ENCODE peak calls at places on chromosomes 1 and 21, in ten cellular contexts. K is tibial artery; J is right cardiac atrium; T is coronary artery; B is gastrocnemius medialis; P is CD8-positive, alpha-beta T cell; W is neural progenitor cell; E is colonic mucosa; S is left ventricle myocardium inferior; C is pancreas. G is an unnamed sample.

GRCh38 chr1:201245082-201245481 is 38.2 kb upstream of the PKP1 start:
- DNase-seq in S (no peak), W (no peak), C (no peak), P (no peak), T (peak), B (no peak), K (no peak), E (no peak), J (no peak), G (no peak)

GRCh38 chr1:46523556-46524443 is 27.6 kb downstream of the KNCN start:
- DNase-seq in J (no peak), B (no peak), C (peak), S (no peak), K (no peak), T (no peak), E (no peak), W (no peak), P (no peak), G (no peak)

GRCh38 chr21:30248844-30249243 is 32.9 kb upstream of the CLDN8 start:
- DNase-seq in T (no peak), B (no peak), W (no peak), C (no peak), S (no peak), J (no peak), P (no peak), K (no peak), E (no peak), G (no peak)

GRCh38 chr1:224534731-224535130 is 81.4 kb upstream of the CNIH3 start:
- DNase-seq in W (no peak), S (no peak), P (no peak), E (no peak), B (no peak), J (no peak), K (no peak), T (no peak), C (no peak), G (no peak)

GRCh38 chr1:184315254-184315653 is 71.6 kb upstream of the C1orf21 start:
- DNase-seq in T (no peak), K (no peak), J (no peak), B (no peak), C (no peak), W (no peak), E (no peak), S (no peak), P (no peak), G (no peak)

GRCh38 chr1:8370928-8371327 is 53.0 kb downstream of the SLC45A1 start:
- DNase-seq in B (peak), P (no peak), W (no peak), K (no peak), C (no peak), J (no peak), S (no peak), E (no peak), T (no peak), G (no peak)

GRCh38 chr1:14366361-14367018 is 232.0 kb upstream of the KAZN start:
- DNase-seq in P (no peak), T (no peak), W (peak), K (no peak), B (no peak), C (no peak), E (no peak), J (peak), S (peak), G (peak)

GRCh38 chr1:111831153-111831552 is 75.5 kb downstream of the DDX20 start:
- DNase-seq in J (no peak), T (no peak), W (no peak), E (no peak), P (no peak), K (no peak), C (no peak), B (no peak), S (no peak), G (no peak)

GRCh38 chr1:244603498-244603897 is 49.4 kb upstream of the DESI2 start:
- DNase-seq in J (no peak), K (no peak), W (peak), S (no peak), C (no peak), E (no peak), T (no peak), P (no peak), B (no peak), G (no peak)

GRCh38 chr1:63651110-63651776 is 58.0 kb downstream of the PGM1 start:
- DNase-seq in K (no peak), B (no peak), T (no peak), E (no peak), S (no peak), P (no peak), W (no peak), C (no peak), J (no peak), G (no peak)

DNA sequence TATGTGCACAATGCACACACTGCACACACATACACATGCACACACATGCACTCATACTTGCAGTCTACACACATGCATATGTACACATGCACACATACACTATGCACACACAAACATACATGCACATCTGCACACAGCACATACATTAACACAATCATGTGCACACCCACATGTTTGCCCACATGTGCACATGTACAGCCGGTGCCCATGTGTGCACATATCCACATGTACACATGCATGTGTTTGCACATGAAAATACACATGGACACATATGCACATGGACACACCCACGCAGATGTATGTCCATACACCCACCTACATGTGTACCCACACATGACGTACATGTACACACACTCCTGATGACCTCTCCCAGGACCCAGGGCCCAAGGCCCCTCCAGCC is 105.1 kb upstream of the ACTRT2 start:
- DNase-seq in J (no peak), T (no peak), P (no peak), W (no peak), C (no peak), B (no peak), S (no peak), K (no peak), E (no peak), G (no peak)
- H3K4me3 ChIP-seq in J (no peak), T (no peak), P (no peak), W (no peak), C (no peak), B (no peak), S (no peak), K (no peak), E (no peak), G (no peak)

DNA sequence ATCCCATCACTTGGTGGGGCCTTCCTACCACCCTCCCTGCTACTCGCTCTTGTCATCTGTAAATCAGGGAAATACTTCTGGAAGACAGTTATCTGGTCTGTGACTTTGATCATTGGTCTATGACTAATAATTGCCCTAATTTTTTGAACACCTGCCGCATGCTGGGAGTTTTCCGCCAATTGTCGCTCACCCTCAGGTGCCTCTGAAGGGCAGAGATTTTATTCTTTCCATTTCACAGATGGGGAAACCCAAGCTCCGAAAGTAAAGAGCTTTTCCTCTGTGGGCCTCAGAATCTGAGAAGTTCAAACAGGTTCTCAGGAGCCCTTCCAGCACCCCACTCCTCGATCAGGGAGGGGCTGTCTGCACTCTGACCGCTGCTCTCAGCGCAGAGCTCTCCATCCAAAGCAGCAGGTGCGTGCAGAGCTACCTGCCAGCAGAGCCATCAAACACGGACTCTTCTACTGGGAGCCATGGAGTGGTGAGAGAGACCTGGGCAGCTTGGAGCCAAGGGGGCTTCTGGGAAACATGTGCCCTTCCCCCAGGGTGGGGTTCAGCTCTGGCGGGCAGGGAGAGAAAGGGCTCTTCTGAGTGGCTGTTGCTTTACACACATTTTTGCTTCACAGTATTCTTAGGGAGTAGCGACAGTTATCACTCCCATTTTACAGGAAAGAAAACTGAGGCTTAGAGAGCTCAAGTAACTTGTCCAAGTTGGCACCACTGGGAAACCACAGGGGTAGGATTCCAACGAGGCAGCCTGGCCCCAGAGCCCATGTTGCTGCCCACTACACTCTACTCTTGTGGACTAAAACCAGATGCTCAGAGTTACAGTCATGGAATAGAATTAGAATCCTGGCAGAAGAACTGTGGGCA is 5.8 kb upstream of the RUNX3 start:
- DNase-seq in S (no peak), C (no peak), J (no peak), E (no peak), T (no peak), K (no peak), B (no peak), W (no peak), P (no peak), G (no peak)
- H3K4me3 ChIP-seq in S (no peak), C (no peak), J (no peak), E (no peak), T (no peak), K (no peak), B (no peak), W (no peak), P (no peak), G (no peak)

DNA sequence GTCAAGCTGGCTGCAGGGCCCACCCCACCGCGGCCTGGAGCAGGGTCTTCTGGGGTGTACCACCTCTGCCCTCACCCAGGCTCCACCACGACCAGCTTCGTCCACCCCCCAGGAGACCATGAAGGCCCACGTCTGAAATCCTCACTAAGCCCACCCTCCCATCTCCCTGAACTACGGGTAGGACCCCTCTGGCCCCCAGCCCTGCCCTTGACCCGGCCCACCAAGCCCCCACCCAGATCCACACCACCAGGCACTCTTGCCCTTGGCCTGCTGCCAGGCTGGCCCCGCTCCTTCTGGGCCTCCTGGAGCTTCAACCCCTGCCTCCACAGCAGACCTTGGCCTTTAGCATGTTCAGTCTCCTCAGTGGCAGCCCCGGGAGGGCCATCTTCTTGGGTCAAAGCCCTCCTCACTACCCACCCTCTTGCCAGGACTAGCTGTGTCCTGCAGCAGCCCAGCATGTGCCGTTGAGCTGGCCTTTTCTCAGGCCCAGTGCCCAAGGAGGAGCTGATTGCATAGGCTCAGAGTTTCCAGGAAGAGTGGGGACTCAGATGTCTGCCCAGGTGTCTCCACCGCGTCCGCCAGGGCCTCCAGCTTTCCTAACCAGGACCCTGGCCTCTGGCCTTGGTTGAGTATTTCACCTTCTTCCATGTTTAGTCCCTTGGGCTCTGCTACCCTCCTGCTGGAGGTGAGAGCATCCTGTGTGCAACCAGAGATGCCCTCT is 17.8 kb upstream of the SAMD11 start:
- DNase-seq in S (peak), T (peak), W (peak), B (peak), P (peak), E (no peak), J (peak), K (peak), C (peak), G (peak)
- H3K4me3 ChIP-seq in S (no peak), T (peak), W (no peak), B (no peak), P (no peak), E (no peak), J (no peak), K (no peak), C (no peak), G (no peak)

DNA sequence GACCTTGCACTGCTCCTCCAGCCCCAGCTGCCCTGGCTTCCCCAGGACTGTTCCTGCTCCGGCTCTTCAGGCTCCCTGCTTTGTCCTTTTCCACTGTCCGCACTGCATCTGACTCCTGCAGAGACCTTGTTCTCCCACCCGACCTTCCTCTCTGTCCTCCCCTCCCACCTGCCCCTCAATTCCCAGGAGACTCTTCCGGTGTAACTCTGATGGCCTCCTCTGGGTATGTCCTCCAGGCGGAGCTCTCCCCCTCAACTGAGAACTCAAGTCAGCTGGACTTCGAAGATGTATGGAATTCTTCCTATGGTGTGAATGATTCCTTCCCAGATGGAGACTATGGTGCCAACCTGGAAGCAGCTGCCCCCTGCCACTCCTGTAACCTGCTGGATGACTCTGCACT is 550 bp downstream of the ACKR1 start:
- DNase-seq in E (no peak), B (no peak), T (no peak), J (no peak), S (no peak), C (no peak), K (no peak), W (peak), P (no peak), G (no peak)
- H3K4me3 ChIP-seq in E (no peak), B (no peak), T (peak), J (no peak), S (peak), C (no peak), K (peak), W (no peak), P (no peak), G (peak)

GRCh38 chr1:58848818-58849411 is 65.1 kb upstream of the JUN start:
- DNase-seq in P (no peak), B (peak), K (peak), C (peak), T (peak), E (peak), W (peak), J (peak), S (peak), G (peak)
- H3K4me3 ChIP-seq in P (no peak), B (no peak), K (no peak), C (no peak), T (no peak), E (no peak), W (no peak), J (no peak), S (no peak), G (no peak)

DNA sequence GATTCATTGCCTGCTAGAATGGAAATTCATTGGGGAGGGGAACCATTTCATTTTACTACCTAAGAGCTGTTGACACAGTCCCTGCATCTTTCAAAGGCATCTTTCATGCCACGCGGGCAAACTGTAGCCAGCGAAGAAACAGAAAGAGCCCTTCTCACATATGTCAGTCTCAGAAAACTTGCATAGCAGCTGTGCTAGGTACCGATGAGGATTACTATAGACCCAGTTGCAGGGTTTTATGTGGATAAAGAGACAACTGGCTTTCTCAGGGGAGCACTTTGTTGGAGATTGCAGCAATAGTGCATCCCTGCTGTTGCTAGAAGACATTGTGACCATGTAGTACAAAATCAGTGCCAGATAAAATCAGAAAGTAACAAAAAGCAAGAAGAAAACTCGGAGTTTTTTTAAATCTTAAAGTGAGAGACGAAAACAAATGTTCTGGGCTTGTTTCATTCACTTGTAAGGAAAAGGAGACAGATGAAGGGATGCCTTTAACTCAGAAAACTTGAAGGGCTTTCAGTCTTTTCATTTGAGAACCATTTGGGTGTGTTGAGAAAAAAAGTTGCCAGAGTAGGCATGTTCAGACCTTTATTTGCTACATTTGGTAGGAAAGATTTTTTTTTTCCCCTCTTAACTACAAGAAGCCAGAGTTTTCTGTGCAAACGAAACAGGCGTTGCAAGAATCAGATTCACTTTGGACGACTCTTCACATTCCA is 804.1 kb downstream of the USP25 start:
- DNase-seq in W (no peak), C (no peak), P (no peak), B (peak), J (no peak), T (no peak), E (no peak), K (no peak), S (no peak), G (no peak)
- H3K4me3 ChIP-seq in W (no peak), C (no peak), P (no peak), B (peak), J (peak), T (peak), E (no peak), K (peak), S (peak), G (peak)

GRCh38 chr1:100390507-100390906 is 38.2 kb downstream of the CDC14A start:
- DNase-seq in E (no peak), B (no peak), J (no peak), P (no peak), W (no peak), S (no peak), K (no peak), C (no peak), T (no peak), G (no peak)
- H3K4me3 ChIP-seq in E (no peak), B (no peak), J (no peak), P (no peak), W (no peak), S (no peak), K (no peak), C (no peak), T (no peak), G (no peak)

GRCh38 chr1:12184008-12184681 is 17.4 kb downstream of the TNFRSF1B start:
- DNase-seq in E (peak), P (no peak), W (peak), S (peak), B (peak), T (peak), K (peak), J (peak), C (peak), G (peak)
- H3K4me3 ChIP-seq in E (no peak), P (no peak), W (no peak), S (peak), B (peak), T (peak), K (no peak), J (no peak), C (no peak), G (peak)